ENCODE peak calls at places on chromosomes 6 and 20, in seven cellular contexts. T is lower lobe of right lung, G is hepatocyte, L is ovary, A is GM20000, E is RWPE1, H is AG10803. S is an unnamed sample.

GRCh38 chr20:3646651-3647050 is 16.5 kb downstream of the GFRA4 start:
- DNase-seq in T (no peak), G (no peak), L (no peak), A (no peak), E (no peak), H (no peak), S (no peak)

GRCh38 chr6:27760464-27760863 is 151.7 kb downstream of the OR2B2 start:
- DNase-seq in T (no peak), G (no peak), L (no peak), A (no peak), E (no peak), H (no peak), S (no peak)

GRCh38 chr20:62088258-62089127 is 22.8 kb upstream of the TAF4 start:
- DNase-seq in T (no peak), G (peak; percentile 80), L (no peak), A (no peak), E (peak; percentile 97), H (peak; percentile 63), S (no peak)

GRCh38 chr6:36698871-36699271 is 1.2 kb downstream of the RAB44 start:
- DNase-seq in T (no peak), G (no peak), L (no peak), A (no peak), E (no peak), H (no peak), S (no peak)

GRCh38 chr6:24766685-24767462 is 7.9 kb upstream of the GMNN start:
- DNase-seq in T (no peak), G (peak; percentile 28), L (no peak), A (peak; percentile 75), E (peak; percentile 54), H (peak; percentile 54), S (no peak)

GRCh38 chr20:19976595-19977372 is 40.4 kb upstream of the NAA20 start:
- DNase-seq in T (peak; percentile 83), G (peak; percentile 62), L (peak; percentile 48), A (no peak), E (peak; percentile 83), H (peak; percentile 88), S (no peak)

GRCh38 chr6:140758169-140758877 is 1374.4 kb upstream of the GJE1 start:
- DNase-seq in T (no peak), G (no peak), L (no peak), A (no peak), E (no peak), H (no peak), S (no peak)

GRCh38 chr6:2794171-2794730 is 29.1 kb downstream of the WRNIP1 start:
- DNase-seq in T (no peak), G (no peak), L (no peak), A (no peak), E (peak; percentile 22), H (no peak), S (no peak)

GRCh38 chr6:17622144-17622543 is 22.0 kb downstream of the FAM8A1 start:
- DNase-seq in T (no peak), G (no peak), L (no peak), A (no peak), E (no peak), H (no peak), S (no peak)

GRCh38 chr6:140956567-140957306 is 1176.0 kb upstream of the GJE1 start:
- DNase-seq in T (no peak), G (no peak), L (no peak), A (no peak), E (no peak), H (peak; percentile 82), S (no peak)

GRCh38 chr6:157226761-157227160 is 96.6 kb downstream of the TMEM242 start:
- DNase-seq in T (no peak), G (peak; percentile 31), L (no peak), A (no peak), E (no peak), H (no peak), S (peak; percentile 3)

GRCh38 chr6:122184260-122184934 is 215.1 kb upstream of the HSF2 start:
- DNase-seq in T (no peak), G (peak; percentile 41), L (no peak), A (no peak), E (peak; percentile 15), H (peak; percentile 50), S (no peak)
- TF ChIP-seq CTCF in T (peak; percentile 40), G (peak; percentile 62), L (peak; percentile 56), A (no peak), E (peak; percentile 40), H (peak; percentile 66), S (no peak)

DNA sequence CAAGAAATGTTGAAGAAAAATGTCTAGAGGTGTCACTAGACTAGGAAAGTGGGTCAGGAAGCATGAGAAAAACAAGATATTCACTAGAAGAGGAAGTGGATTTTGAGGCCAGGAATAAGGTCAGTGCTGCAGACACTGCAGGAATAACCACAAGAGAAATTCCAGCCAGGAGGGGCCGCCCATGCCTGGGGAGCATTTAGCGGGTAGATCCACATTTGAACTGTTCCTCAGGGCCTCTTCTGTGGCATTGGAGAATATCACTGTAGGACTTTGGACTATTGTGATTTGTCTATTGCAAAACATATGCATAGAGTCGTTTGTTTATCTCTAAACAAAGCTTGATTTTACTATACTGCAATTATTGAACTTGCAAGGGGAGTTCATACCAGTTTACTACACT is 49.6 kb upstream of the CCDC28A start:
- DNase-seq in T (peak; percentile 48), G (peak; percentile 35), L (no peak), A (no peak), E (no peak), H (peak; percentile 1), S (no peak)
- TF ChIP-seq CTCF in T (no peak), G (no peak), L (no peak), A (no peak), E (no peak), H (no peak), S (no peak)

GRCh38 chr20:1210501-1210900 is 7.2 kb downstream of the C20orf202 start:
- DNase-seq in T (no peak), G (no peak), L (no peak), A (no peak), E (no peak), H (no peak), S (no peak)

GRCh38 chr20:1211954-1212497 is 8.8 kb downstream of the C20orf202 start:
- DNase-seq in T (no peak), G (no peak), L (no peak), A (no peak), E (no peak), H (no peak), S (no peak)

GRCh38 chr20:1206749-1207148 is 3.5 kb downstream of the C20orf202 start:
- DNase-seq in T (no peak), G (no peak), L (no peak), A (no peak), E (no peak), H (no peak), S (no peak)

GRCh38 chr20:1207293-1207884 is 4.1 kb downstream of the C20orf202 start:
- DNase-seq in T (no peak), G (no peak), L (no peak), A (no peak), E (no peak), H (no peak), S (no peak)

DNA sequence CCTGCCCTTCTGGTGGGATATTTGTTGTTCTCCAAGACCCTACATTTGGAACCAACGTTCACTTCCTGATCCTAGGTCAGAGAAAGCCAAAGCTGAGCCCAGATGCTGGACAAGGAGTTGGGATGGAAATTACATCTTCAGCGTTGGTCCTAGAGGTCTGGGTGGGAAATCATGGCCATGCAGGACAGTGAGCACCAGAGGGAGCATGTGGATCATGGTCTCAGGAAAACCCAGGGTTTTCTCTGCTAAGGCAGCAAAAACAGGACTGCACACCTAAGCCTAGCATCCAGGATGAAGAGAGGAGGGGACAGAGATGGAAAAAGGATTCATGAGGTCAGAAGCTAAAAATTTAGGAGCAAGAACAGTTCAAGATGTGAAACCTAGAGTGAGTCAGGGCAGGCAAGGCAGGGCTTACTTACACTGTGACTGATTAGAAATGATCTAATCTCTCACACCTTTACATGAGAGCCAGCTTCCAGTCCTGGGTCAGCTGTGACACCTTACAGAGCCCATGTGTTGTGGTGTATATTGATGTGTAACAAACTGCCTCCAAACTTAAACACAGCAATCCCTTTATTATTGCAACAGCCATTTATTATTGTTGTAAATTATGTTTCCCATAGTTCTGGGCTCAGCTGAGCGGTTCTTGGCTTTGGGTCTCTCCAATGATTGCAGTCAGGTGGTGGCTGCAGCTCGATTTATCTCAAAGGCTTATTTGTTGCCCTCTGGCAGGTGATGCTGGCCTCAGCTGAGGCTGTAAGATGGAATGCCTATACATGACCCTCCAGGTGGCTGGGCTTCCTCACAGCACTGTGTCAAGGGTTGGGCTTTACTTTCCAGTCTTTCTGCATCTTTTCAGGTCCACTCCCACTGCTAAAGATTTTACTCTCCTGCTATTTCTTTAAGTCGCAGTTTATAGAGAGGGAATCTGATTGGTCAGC is 6.5 kb downstream of the C20orf202 start:
- DNase-seq in T (no peak), G (no peak), L (no peak), A (no peak), E (no peak), H (no peak), S (no peak)
- TF ChIP-seq CTCF in T (no peak), G (no peak), L (no peak), A (no peak), E (no peak), H (peak; percentile 44), S (no peak)

DNA sequence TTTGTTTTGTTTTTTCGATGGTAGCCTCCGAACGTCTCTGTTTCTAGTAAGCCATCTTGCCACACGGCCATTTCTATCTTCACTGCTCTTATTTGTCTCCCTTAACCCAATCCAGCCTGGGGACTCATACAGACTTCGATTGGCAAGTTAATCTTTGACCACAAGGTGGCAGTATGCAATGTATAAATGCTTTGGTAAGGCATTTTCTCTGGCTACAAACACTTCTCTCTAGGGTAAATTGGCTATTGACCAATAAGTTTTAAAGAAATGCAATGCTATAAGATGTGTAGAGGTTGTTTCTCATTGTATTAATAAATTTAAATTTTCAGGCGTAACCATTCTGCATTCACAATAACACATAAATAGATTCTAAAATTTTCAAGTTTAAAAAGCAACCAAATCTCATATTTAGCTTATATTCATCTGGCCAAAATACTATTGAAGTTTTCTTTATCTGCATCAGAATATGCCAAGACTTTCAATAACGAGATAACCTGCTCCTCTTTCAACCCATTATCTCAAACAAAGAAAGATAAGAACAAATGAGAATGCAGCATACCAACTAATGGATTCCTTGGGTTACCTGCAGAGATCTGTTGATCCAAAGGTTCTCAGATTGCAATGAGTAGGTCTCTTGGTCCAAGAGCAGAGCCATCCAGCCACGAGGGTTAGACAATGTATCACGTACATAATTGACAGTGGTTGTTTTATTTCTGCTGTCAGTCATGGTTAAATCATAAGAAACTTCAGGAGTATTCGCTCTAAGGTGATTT is 231.9 kb downstream of the PKHD1 start:
- DNase-seq in T (no peak), G (peak; percentile 87), L (no peak), A (peak; percentile 55), E (peak; percentile 36), H (peak; percentile 63), S (no peak)
- TF ChIP-seq CTCF in T (peak; percentile 67), G (peak; percentile 81), L (no peak), A (peak; percentile 63), E (peak; percentile 60), H (peak; percentile 78), S (peak; percentile 75)

GRCh38 chr6:8436956-8437355 is 1.6 kb upstream of the SLC35B3 start:
- DNase-seq in T (no peak), G (no peak), L (no peak), A (no peak), E (no peak), H (no peak), S (no peak)
- TF ChIP-seq CTCF in T (no peak), G (no peak), L (no peak), A (no peak), E (no peak), H (no peak), S (no peak)

S was measured in CD14-positive monocyte.